ENCODE peak calls at places on chromosome 12, in eight cellular contexts. E is A549, F is suprapubic skin, L is SK-N-SH, V is ovary, A is transverse colon, S is sigmoid colon, Q is GM12878. Y is an unnamed sample.

GRCh38 chr12:8088574-8088973 is 6.5 kb downstream of the NECAP1 start:
- DNase-seq in E (no peak), F (no peak), L (no peak), V (no peak), A (peak; percentile 26), S (no peak), Q (no peak), Y (no peak)

GRCh38 chr12:12735301-12735700 is 18.1 kb downstream of the CDKN1B start:
- DNase-seq in E (no peak), F (no peak), L (no peak), V (no peak), A (no peak), S (no peak), Q (no peak), Y (no peak)

GRCh38 chr12:111687255-111687654 is 1.4 kb downstream of the ACAD10 start:
- DNase-seq in E (peak; percentile 44), F (no peak), L (peak; percentile 27), V (no peak), A (no peak), S (no peak), Q (peak; percentile 5), Y (no peak)

GRCh38 chr12:69688496-69689427 is 10.3 kb downstream of the BEST3 start:
- DNase-seq in E (peak; percentile 91), F (peak; percentile 74), L (peak; percentile 23), V (peak; percentile 41), A (peak; percentile 21), S (no peak), Q (no peak), Y (peak; percentile 33)

GRCh38 chr12:54005853-54006699 is 2.7 kb upstream of the HOXC8 start:
- DNase-seq in E (peak; percentile 86), F (peak; percentile 96), L (peak; percentile 93), V (peak; percentile 95), A (peak; percentile 88), S (peak; percentile 91), Q (no peak), Y (peak; percentile 89)

GRCh38 chr12:39138268-39138667 is 232.9 kb upstream of the CPNE8 start:
- DNase-seq in E (no peak), F (no peak), L (peak; percentile 55), V (no peak), A (no peak), S (no peak), Q (no peak), Y (no peak)

GRCh38 chr12:8697120-8697475 is 693 bp upstream of the RIMKLB start:
- DNase-seq in E (no peak), F (no peak), L (no peak), V (no peak), A (no peak), S (no peak), Q (no peak), Y (no peak)

GRCh38 chr12:70691018-70691672 is 53.9 kb upstream of the PTPRB start:
- DNase-seq in E (no peak), F (no peak), L (no peak), V (no peak), A (no peak), S (no peak), Q (no peak), Y (no peak)

GRCh38 chr12:23906329-23906728 is 43.1 kb downstream of the SOX5 start:
- DNase-seq in E (no peak), F (no peak), L (no peak), V (no peak), A (no peak), S (no peak), Q (no peak), Y (no peak)

GRCh38 chr12:81815611-81816010 is 56.5 kb upstream of the PPFIA2 start:
- DNase-seq in E (no peak), F (no peak), L (no peak), V (no peak), A (no peak), S (no peak), Q (no peak), Y (no peak)

DNA sequence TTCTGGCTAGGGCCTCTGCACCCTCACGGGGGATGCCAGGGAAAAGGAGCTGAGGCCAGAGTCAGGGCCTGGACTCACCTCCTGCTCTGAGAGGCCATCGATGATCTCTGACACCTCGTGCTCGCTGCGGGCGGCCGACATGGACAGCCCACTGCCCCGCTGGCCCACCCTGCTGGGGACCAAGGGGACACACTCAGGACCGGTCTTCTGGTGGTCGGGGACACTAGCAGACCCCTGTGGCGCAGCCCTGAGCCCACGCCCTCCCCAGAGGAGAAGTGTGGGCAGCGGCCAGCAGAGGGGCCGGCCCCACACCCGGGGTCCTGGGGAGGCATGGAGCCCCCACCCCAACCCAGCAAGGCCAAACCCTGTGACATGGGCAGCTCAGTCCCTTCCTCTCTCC is 134.6 kb downstream of the RFLNA start:
- DNase-seq in E (no peak), F (no peak), L (no peak), V (no peak), A (no peak), S (no peak), Q (no peak), Y (no peak)
- TF ChIP-seq EP300 in E (no peak), F (no peak), L (no peak), V (no peak), A (no peak), S (no peak), Q (no peak), Y (no peak)

DNA sequence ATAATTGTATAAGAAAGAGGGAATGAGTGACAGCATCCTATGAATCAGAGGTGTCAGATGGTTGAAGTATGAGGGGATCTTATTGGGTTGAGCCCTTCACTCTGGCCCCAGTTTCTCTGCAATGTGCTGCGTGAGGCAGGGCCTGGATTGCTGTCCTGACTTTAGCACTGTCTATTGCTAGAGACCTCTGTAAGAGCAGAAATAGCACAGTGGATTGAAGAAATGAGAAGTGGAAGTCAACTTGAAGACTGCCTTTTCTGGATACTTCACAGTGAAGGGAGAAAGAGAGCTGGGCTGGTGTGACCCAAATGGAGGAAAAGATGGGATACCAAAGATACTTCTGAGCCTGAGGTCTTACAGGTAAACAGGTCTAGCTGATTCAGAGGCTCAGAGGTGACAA is 5.8 kb downstream of the ASCL4 start:
- DNase-seq in E (no peak), F (no peak), L (no peak), V (no peak), A (no peak), S (no peak), Q (no peak), Y (no peak)
- H3K4me1 ChIP-seq in E (no peaks in the 10 kb centered on the region), F (peaks cover 14% of the 10 kb centered on the region), L (no peaks in the 10 kb centered on the region), V (no peaks in the 10 kb centered on the region), A (no peaks in the 10 kb centered on the region), S (peaks cover 3% of the 10 kb centered on the region), Q (peaks cover 42% of the 10 kb centered on the region), Y (no peaks in the 10 kb centered on the region)

DNA sequence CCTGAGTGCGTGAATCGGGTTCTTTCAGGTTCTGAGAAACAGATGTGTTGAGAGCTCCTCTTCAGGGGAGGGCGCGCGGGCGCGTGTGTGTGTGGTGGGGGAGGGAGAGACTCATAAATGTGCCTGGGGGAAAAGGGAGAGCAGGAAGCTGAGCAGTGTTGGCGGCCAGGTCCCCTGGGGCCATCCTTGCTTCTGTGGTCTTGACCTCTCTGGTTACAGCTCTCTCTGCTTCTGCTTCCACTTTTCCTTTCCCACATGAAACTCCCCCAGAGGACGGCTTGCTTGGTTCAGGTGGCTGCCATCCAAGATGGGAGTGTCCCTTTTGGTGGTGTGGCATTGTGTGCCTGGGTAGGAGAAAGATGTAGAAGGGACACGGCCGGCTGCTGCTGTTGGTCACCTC is 4.2 kb downstream of the ATG101 start:
- DNase-seq in E (no peak), F (no peak), L (no peak), V (no peak), A (no peak), S (no peak), Q (peak; percentile 63), Y (no peak)
- TF ChIP-seq EP300 in E (no peak), F (no peak), L (no peak), V (no peak), A (no peak), S (no peak), Q (no peak), Y (no peak)

GRCh38 chr12:30420561-30420960 is 275.1 kb downstream of the IPO8 start:
- DNase-seq in E (no peak), F (no peak), L (no peak), V (no peak), A (no peak), S (no peak), Q (no peak), Y (no peak)

GRCh38 chr12:30427555-30427954 is 268.1 kb downstream of the IPO8 start:
- DNase-seq in E (no peak), F (no peak), L (no peak), V (no peak), A (no peak), S (no peak), Q (no peak), Y (no peak)

GRCh38 chr12:30425445-30425844 is 270.2 kb downstream of the IPO8 start:
- DNase-seq in E (no peak), F (no peak), L (no peak), V (no peak), A (no peak), S (no peak), Q (no peak), Y (no peak)

GRCh38 chr12:30422844-30423243 is 272.8 kb downstream of the IPO8 start:
- DNase-seq in E (no peak), F (no peak), L (no peak), V (no peak), A (no peak), S (no peak), Q (no peak), Y (no peak)

GRCh38 chr12:30423330-30423729 is 272.3 kb downstream of the IPO8 start:
- DNase-seq in E (no peak), F (no peak), L (no peak), V (no peak), A (no peak), S (no peak), Q (no peak), Y (no peak)
- H3K4me1 ChIP-seq in E (no peaks in the 10 kb centered on the region), F (no peaks in the 10 kb centered on the region), L (no peaks in the 10 kb centered on the region), V (no peaks in the 10 kb centered on the region), A (no peaks in the 10 kb centered on the region), S (no peaks in the 10 kb centered on the region), Q (no peaks in the 10 kb centered on the region), Y (no peaks in the 10 kb centered on the region)

GRCh38 chr12:3775385-3776035 is 22.6 kb upstream of the CRACR2A start:
- DNase-seq in E (no peak), F (no peak), L (no peak), V (no peak), A (no peak), S (no peak), Q (no peak), Y (no peak)

GRCh38 chr12:3768911-3769447 is 16.1 kb upstream of the CRACR2A start:
- DNase-seq in E (no peak), F (no peak), L (no peak), V (no peak), A (no peak), S (no peak), Q (no peak), Y (no peak)

GRCh38 chr12:3772380-3772779 is 19.5 kb upstream of the CRACR2A start:
- DNase-seq in E (no peak), F (no peak), L (no peak), V (no peak), A (no peak), S (no peak), Q (no peak), Y (no peak)

GRCh38 chr12:3770891-3771290 is 18.0 kb upstream of the CRACR2A start:
- DNase-seq in E (peak; percentile 49), F (no peak), L (no peak), V (no peak), A (no peak), S (no peak), Q (no peak), Y (no peak)

DNA sequence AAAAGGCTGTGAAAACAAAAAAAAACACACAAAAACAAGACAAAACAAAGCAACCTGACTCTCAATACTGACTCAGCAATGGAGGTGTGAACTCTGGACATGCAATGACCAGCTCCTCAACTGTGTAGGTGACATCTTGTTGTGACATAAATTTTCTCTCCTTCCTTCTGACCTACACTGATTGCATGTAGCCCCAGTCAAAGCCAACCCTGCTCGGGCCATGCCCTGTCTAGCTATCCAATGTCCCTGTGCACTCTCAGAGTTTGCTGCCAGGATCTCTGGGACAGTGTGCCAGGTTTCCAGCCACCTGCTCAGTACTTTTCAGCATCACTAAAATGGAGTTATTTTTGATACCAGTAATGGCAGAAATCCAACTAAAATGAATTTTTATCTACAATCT is 18.9 kb upstream of the CRACR2A start:
- DNase-seq in E (no peak), F (no peak), L (no peak), V (no peak), A (no peak), S (no peak), Q (no peak), Y (no peak)
- TF ChIP-seq EP300 in E (no peak), F (no peak), L (no peak), V (no peak), A (no peak), S (no peak), Q (no peak), Y (no peak)